ENCODE peak calls at places on chromosomes 7 and 10, in eight cellular contexts. P is brain microvascular endothelial cell, K is cardiac muscle cell, U is tibial artery, N is fibroblast of pulmonary artery, Z is thoracic aorta, W is RWPE2, V is body of pancreas. A is an unnamed sample.

GRCh38 chr10:69503896-69504265 is 52.6 kb downstream of the TSPAN15 start:
- DNase-seq in P (no peak), K (no peak), U (no peak), N (no peak), Z (no peak), W (no peak), V (no peak), A (no peak)

GRCh38 chr7:94064541-94065191 is 60.5 kb upstream of the BET1 start:
- DNase-seq in P (peak; percentile 60), K (peak; percentile 54), U (no peak), N (peak; percentile 58), Z (no peak), W (no peak), V (no peak), A (no peak)

GRCh38 chr7:108012499-108013430 is 9.8 kb upstream of the LAMB1 start:
- DNase-seq in P (peak; percentile 66), K (peak; percentile 80), U (no peak), N (peak; percentile 72), Z (no peak), W (no peak), V (no peak), A (no peak)

GRCh38 chr7:29275493-29275892 is 80.9 kb downstream of the CHN2 start:
- DNase-seq in P (no peak), K (no peak), U (no peak), N (no peak), Z (no peak), W (no peak), V (no peak), A (no peak)

GRCh38 chr7:30596043-30596641 is 1.5 kb downstream of the GARS1 start:
- DNase-seq in P (peak; percentile 23), K (peak; percentile 55), U (no peak), N (peak; percentile 46), Z (no peak), W (no peak), V (peak; percentile 21), A (no peak)

GRCh38 chr7:35576037-35576573 is 118.8 kb downstream of the HERPUD2 start:
- DNase-seq in P (no peak), K (no peak), U (no peak), N (no peak), Z (no peak), W (no peak), V (no peak), A (no peak)

GRCh38 chr10:80394358-80394916 is 13.9 kb upstream of the PRXL2A start:
- DNase-seq in P (no peak), K (no peak), U (no peak), N (no peak), Z (no peak), W (no peak), V (no peak), A (no peak)

GRCh38 chr7:134165266-134165665 is 38.1 kb downstream of the LRGUK start:
- DNase-seq in P (no peak), K (no peak), U (no peak), N (no peak), Z (no peak), W (no peak), V (no peak), A (no peak)

GRCh38 chr10:28922127-28922526 is 244.8 kb downstream of the BAMBI start:
- DNase-seq in P (peak; percentile 65), K (peak; percentile 41), U (no peak), N (no peak), Z (no peak), W (no peak), V (no peak), A (no peak)

GRCh38 chr10:114174462-114175190 is 623 bp upstream of the CCDC186 start:
- DNase-seq in P (peak; percentile 24), K (peak; percentile 60), U (peak; percentile 73), N (peak; percentile 53), Z (peak; percentile 22), W (peak; percentile 64), V (peak; percentile 59), A (peak; percentile 77)

GRCh38 chr7:7263297-7264230 is 81.2 kb downstream of the C1GALT1 start:
- DNase-seq in P (no peak), K (no peak), U (no peak), N (no peak), Z (no peak), W (no peak), V (no peak), A (no peak)

GRCh38 chr10:21953585-21954057 is 49.9 kb downstream of the DNAJC1 start:
- DNase-seq in P (no peak), K (peak; percentile 72), U (no peak), N (peak; percentile 79), Z (no peak), W (no peak), V (no peak), A (no peak)

GRCh38 chr7:42236266-42237161 is 495 bp downstream of the GLI3 start:
- DNase-seq in P (peak; percentile 63), K (peak; percentile 79), U (peak; percentile 66), N (peak; percentile 66), Z (peak; percentile 16), W (no peak), V (peak; percentile 17), A (no peak)

GRCh38 chr10:102814873-102815661 is 22.1 kb downstream of the CYP17A1 start:
- DNase-seq in P (peak; percentile 76), K (peak; percentile 76), U (peak; percentile 88), N (peak; percentile 74), Z (peak; percentile 84), W (peak; percentile 72), V (peak; percentile 36), A (peak; percentile 70)

GRCh38 chr7:27185013-27185707 is at the start of gene HOXA11:
- DNase-seq in P (no peak), K (no peak), U (peak; percentile 77), N (peak; percentile 25), Z (no peak), W (peak; percentile 94), V (peak; percentile 8), A (peak; percentile 93)

GRCh38 chr10:93999401-93999851 is 5.7 kb downstream of the PLCE1 start:
- DNase-seq in P (peak; percentile 47), K (peak; percentile 90), U (peak; percentile 58), N (peak; percentile 82), Z (peak; percentile 32), W (no peak), V (peak; percentile 40), A (no peak)

GRCh38 chr7:135290594-135290993 is 57.0 kb downstream of the STRA8 start:
- DNase-seq in P (no peak), K (no peak), U (no peak), N (no peak), Z (no peak), W (no peak), V (no peak), A (no peak)

GRCh38 chr7:44276571-44277101 is 48.8 kb downstream of the CAMK2B start:
- DNase-seq in P (no peak), K (no peak), U (no peak), N (no peak), Z (no peak), W (peak; percentile 41), V (no peak), A (peak; percentile 12)

GRCh38 chr7:55409474-55410225 is 44.5 kb downstream of the LANCL2 start:
- DNase-seq in P (peak; percentile 9), K (no peak), U (no peak), N (no peak), Z (no peak), W (no peak), V (no peak), A (no peak)

GRCh38 chr10:132684164-132684891 is 101.6 kb downstream of the NKX6-2 start:
- DNase-seq in P (peak; percentile 62), K (no peak), U (peak; percentile 12), N (no peak), Z (no peak), W (no peak), V (peak; percentile 12), A (peak; percentile 5)

GRCh38 chr10:47268696-47269095 is 31.3 kb upstream of the GDF10 start:
- DNase-seq in P (no peak), K (no peak), U (no peak), N (no peak), Z (no peak), W (no peak), V (no peak), A (no peak)

GRCh38 chr10:47264797-47265281 is 35.2 kb upstream of the GDF10 start:
- DNase-seq in P (no peak), K (no peak), U (no peak), N (no peak), Z (no peak), W (no peak), V (no peak), A (no peak)

GRCh38 chr10:47266602-47267001 is 33.4 kb upstream of the GDF10 start:
- DNase-seq in P (no peak), K (no peak), U (no peak), N (no peak), Z (no peak), W (no peak), V (no peak), A (no peak)

DNA sequence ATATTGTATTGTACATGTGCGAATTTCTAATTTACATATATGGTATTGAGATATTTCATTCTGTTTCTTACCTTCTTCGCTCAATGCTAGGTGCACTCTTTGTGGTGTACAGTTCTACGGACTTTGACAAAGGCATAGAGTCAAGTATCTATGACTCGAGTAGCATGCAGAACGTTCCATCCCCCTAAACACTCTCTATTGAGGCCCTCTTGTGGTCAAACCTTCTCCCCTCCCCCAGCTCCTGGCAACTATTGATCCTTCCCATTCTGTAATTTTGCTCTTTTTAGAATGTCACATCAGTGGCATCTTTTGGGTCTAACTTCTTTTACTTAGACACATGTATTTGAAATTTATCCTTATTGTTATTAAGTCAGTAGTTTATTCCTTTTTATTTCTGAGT is 30.7 kb upstream of the GDF10 start:
- DNase-seq in P (no peak), K (peak; percentile 13), U (no peak), N (no peak), Z (no peak), W (no peak), V (no peak), A (no peak)
- TF ChIP-seq CTCF in P (peak; percentile 52), K (peak; percentile 36), U (no peak), N (peak; percentile 22), Z (no peak), W (peak; percentile 22), V (peak; percentile 30), A (peak; percentile 36)

GRCh38 chr7:572013-572667 is 52.5 kb upstream of the PDGFA start:
- DNase-seq in P (no peak), K (no peak), U (no peak), N (no peak), Z (no peak), W (no peak), V (no peak), A (no peak)
- H3K4me3 ChIP-seq in P (no peak overlapping the region), K (no peak overlapping the region), U (no peak overlapping the region), N (no peak overlapping the region), Z (no peak overlapping the region), W (no peak overlapping the region), V (no peak overlapping the region), A (peak overlapping the region; percentile 4)

DNA sequence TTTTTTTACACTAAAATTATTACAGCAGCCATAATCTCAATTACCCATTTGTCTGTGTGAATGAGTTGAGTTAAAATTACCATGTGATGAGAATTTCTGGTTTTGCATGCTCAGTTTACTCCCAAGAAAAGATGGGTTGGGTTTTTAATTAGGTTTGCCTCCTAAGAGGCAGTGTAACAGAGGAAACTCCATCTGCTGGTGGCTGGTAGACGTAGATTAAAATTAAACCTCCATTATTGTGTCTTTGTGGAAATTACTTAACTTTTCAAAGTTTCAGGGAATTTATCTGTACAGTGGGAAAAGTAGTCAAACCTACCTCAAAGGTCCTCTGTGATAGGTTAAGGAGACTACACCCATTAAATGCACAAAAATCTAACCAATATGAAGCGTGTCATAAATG is 954.2 kb downstream of the PCDH15 start:
- DNase-seq in P (no peak), K (no peak), U (no peak), N (no peak), Z (no peak), W (no peak), V (no peak), A (no peak)
- TF ChIP-seq CTCF in P (peak; percentile 25), K (no peak), U (no peak), N (no peak), Z (no peak), W (peak; percentile 45), V (no peak), A (no peak)

GRCh38 chr10:13302821-13303555 is 3.1 kb upstream of the PHYH start:
- DNase-seq in P (no peak), K (no peak), U (no peak), N (no peak), Z (no peak), W (no peak), V (no peak), A (no peak)
- H3K4me3 ChIP-seq in P (no peak overlapping the region), K (no peak overlapping the region), U (peak overlapping the region; percentile 56), N (no peak overlapping the region), Z (peak overlapping the region; percentile 76), W (no peak overlapping the region), V (no peak overlapping the region), A (peak overlapping the region; percentile 65)

A was measured in gastrocnemius medialis.